ENCODE peak calls at places on chromosomes 5 and 9, in eight cellular contexts. M, I, R, X, Q, Z, V and F are unnamed samples. For H3K4me1, the result is how much of the 10 kb centered on the place peaks cover.

GRCh38 chr5:23507278-23507685 is at the start of gene PRDM9:
- DNase-seq in I (peak), V (peak), R (peak), X (no peak), Q (no peak), Z (no peak), M (peak), F (no peak)

GRCh38 chr5:41870621-41871048 is 410 bp upstream of the OXCT1 start:
- DNase-seq in I (no peak), X (no peak), M (no peak), Z (no peak), V (no peak), R (no peak), Q (no peak), F (no peak)

GRCh38 chr5:58887721-58888409 is 305.0 kb downstream of the RAB3C start:
- DNase-seq in M (no peak), X (peak), Q (peak), I (no peak), Z (peak), R (no peak), V (peak), F (no peak)

GRCh38 chr9:4009006-4009511 is 290.8 kb downstream of the GLIS3 start:
- DNase-seq in Q (no peak), V (no peak), X (peak), R (no peak), M (no peak), Z (no peak), I (no peak), F (no peak)

GRCh38 chr5:116864157-116864837 is 289.7 kb upstream of the SEMA6A start:
- DNase-seq in X (no peak), M (no peak), I (no peak), Q (no peak), V (no peak), R (no peak), Z (no peak), F (no peak)

GRCh38 chr5:102048940-102049339 is 247.1 kb downstream of the SLCO4C1 start:
- DNase-seq in R (no peak), Z (no peak), V (no peak), M (no peak), I (no peak), Q (no peak), X (no peak), F (no peak)

GRCh38 chr5:170571331-170571731 is 67.5 kb downstream of the KCNIP1 start:
- DNase-seq in X (peak), R (no peak), M (peak), V (no peak), Q (no peak), I (no peak), Z (no peak), F (no peak)

GRCh38 chr9:134358968-134359319 is 32.7 kb downstream of the RXRA start:
- DNase-seq in R (no peak), X (no peak), Q (no peak), M (no peak), I (no peak), V (no peak), Z (no peak), F (no peak)

GRCh38 chr9:122184551-122184950 is 24.8 kb downstream of the MORN5 start:
- DNase-seq in Z (no peak), M (no peak), I (no peak), R (no peak), V (no peak), X (no peak), Q (no peak), F (no peak)

GRCh38 chr9:110578896-110579752 is at the start of gene SVEP1:
- DNase-seq in X (peak), Q (peak), M (peak), I (no peak), R (no peak), Z (peak), V (peak), F (no peak)

GRCh38 chr9:132283863-132284262 is 70.9 kb downstream of the SETX start:
- DNase-seq in V (no peak), Z (no peak), M (no peak), R (no peak), X (peak), I (no peak), Q (no peak), F (no peak)

GRCh38 chr9:8783999-8784398 is 984.4 kb upstream of the DMAC1 start:
- DNase-seq in M (no peak), I (no peak), Q (no peak), X (no peak), Z (no peak), V (no peak), R (no peak), F (no peak)

GRCh38 chr5:78745985-78746384 is 97.4 kb upstream of the LHFPL2 start:
- DNase-seq in V (no peak), R (no peak), M (no peak), X (no peak), I (no peak), Z (no peak), Q (no peak), F (no peak)

GRCh38 chr9:126398403-126399058 is 71.9 kb downstream of the MVB12B start:
- DNase-seq in M (peak), Z (peak), V (peak), R (peak), Q (peak), I (peak), X (peak), F (no peak)

GRCh38 chr9:6215562-6215961 is at the start of gene IL33:
- DNase-seq in I (no peak), R (no peak), Q (no peak), X (no peak), M (no peak), V (peak), Z (no peak), F (no peak)

GRCh38 chr5:36740259-36740898 is 134.0 kb downstream of the SLC1A3 start:
- DNase-seq in Z (no peak), Q (no peak), R (no peak), X (peak), M (no peak), V (no peak), I (no peak), F (no peak)

GRCh38 chr9:130765135-130766030 is 69.7 kb upstream of the ABL1 start:
- DNase-seq in R (no peak), Z (no peak), I (no peak), X (peak), V (no peak), Q (no peak), M (no peak), F (no peak)

GRCh38 chr5:64594601-64595518 is 89.0 kb downstream of the RGS7BP start:
- DNase-seq in V (no peak), R (no peak), Z (peak), Q (no peak), I (no peak), X (no peak), M (peak), F (no peak)

GRCh38 chr5:112703866-112704820 is 33.5 kb upstream of the APC start:
- DNase-seq in R (no peak), Q (no peak), Z (no peak), M (no peak), X (peak), I (no peak), V (no peak), F (no peak)

GRCh38 chr5:79133121-79133656 is 21.6 kb downstream of the BHMT start:
- DNase-seq in M (peak), R (no peak), V (no peak), Q (no peak), Z (no peak), X (peak), I (no peak), F (no peak)

GRCh38 chr9:129052592-129052991 is 16.2 kb downstream of the MIGA2 start:
- DNase-seq in M (peak), R (peak), Z (no peak), I (peak), V (no peak), Q (no peak), X (no peak), F (no peak)

GRCh38 chr9:97696025-97696822 is 916 bp downstream of the XPA start:
- DNase-seq in M (no peak), V (no peak), X (peak), Z (no peak), I (no peak), Q (no peak), R (no peak), F (no peak)

GRCh38 chr9:120927125-120928014 is 774 bp upstream of the TRAF1 start:
- DNase-seq in Q (no peak), V (no peak), Z (no peak), R (no peak), I (no peak), M (no peak), X (no peak), F (no peak)

GRCh38 chr9:120923620-120924328 is 2.8 kb downstream of the TRAF1 start:
- DNase-seq in Z (no peak), V (no peak), Q (no peak), X (no peak), M (no peak), I (peak), R (no peak), F (no peak)

GRCh38 chr9:120924698-120925534 is 1.7 kb downstream of the TRAF1 start:
- DNase-seq in Z (no peak), Q (no peak), V (no peak), I (no peak), X (peak), R (no peak), M (no peak), F (no peak)

GRCh38 chr9:120926397-120926928 is at the start of gene TRAF1:
- DNase-seq in Q (no peak), X (peak), I (no peak), V (no peak), R (no peak), Z (no peak), M (peak), F (no peak)

DNA sequence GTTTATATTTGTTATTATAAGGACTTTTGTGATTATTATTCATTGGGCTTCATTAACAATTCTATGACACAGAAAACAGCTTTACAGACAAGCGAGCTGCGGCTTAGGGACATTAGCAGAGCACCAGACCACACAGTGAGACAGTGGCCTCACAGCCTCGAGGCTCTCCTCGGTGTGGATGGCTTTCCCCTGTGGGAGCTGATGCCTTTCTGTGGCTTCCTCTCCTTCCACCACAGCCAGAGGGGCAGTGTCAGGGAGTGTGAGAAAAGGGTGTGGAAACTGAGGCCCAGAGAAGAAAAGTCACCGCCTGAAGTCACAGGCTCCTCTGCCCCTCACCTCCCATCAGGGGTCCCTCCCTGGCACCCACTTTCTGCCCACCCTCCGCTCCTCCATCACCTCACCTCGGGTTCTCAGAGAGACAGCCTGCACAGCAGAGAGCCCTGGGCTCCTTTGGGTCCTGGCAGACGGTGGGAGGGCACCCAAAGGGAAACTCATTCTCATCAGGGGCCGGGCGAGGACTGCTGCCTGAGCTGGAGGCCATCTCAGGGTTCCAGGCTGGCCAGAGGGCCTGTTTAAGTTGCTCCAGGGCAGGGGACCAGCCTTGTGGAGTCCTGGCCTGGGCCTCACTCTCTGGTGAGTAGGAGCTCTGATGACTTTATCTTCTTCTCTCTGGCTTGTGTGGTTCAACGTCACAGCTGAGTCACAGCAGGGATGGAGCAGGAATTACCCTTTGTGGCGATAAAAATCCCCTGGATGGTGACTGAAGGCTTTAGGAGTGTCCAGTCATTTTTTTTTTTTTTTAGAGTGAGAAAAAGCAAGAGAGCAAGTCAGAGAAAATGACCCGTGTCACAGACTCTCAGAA is 830 bp downstream of the TRAF1 start:
- DNase-seq in R (no peak), V (no peak), Z (no peak), Q (no peak), I (no peak), M (peak), X (peak), F (no peak)
- H3K4me1 ChIP-seq in R (under half), V (under half), Z (under half), Q (half or more), I (under half), M (under half), X (under half), F (under half)

GRCh38 chr9:113793558-113793957 is 82.6 kb upstream of the ZNF618 start:
- DNase-seq in M (no peak), R (no peak), V (no peak), I (no peak), Z (no peak), X (no peak), Q (no peak), F (no peak)

GRCh38 chr9:113785334-113785733 is 90.8 kb upstream of the ZNF618 start:
- DNase-seq in X (no peak), Q (no peak), V (no peak), M (no peak), R (peak), I (no peak), Z (no peak), F (no peak)

GRCh38 chr9:113783475-113783874 is 92.6 kb upstream of the ZNF618 start:
- DNase-seq in Z (no peak), M (no peak), I (no peak), R (no peak), X (no peak), Q (no peak), V (no peak), F (no peak)

GRCh38 chr9:113787871-113788270 is 88.2 kb upstream of the ZNF618 start:
- DNase-seq in M (no peak), Z (no peak), V (no peak), Q (no peak), R (no peak), I (no peak), X (no peak), F (no peak)
- TF ChIP-seq CTCF in M (no peak), Z (no peak), V (no peak), Q (no peak), R (no peak), I (no peak), X (no peak), F (no peak)

DNA sequence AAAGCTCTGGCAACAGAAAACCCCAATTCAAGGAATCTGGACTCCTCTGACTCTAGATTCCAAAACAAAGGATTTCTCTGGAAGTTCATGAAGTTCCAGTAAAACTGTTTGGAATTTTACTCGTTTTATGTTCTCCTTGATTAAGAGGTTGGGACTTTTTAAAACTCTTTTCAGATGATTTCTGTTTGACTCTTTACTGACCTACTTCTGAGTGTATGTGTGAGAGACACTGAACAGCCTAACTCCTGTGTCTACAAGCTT is 64.8 kb downstream of the GNA14 start:
- DNase-seq in X (no peak), Z (no peak), R (no peak), I (no peak), V (no peak), M (no peak), Q (no peak), F (no peak)
- TF ChIP-seq POLR2A in X (no peak), Z (no peak), R (no peak), I (no peak), V (no peak), M (no peak), Q (no peak), F (no peak)

DNA sequence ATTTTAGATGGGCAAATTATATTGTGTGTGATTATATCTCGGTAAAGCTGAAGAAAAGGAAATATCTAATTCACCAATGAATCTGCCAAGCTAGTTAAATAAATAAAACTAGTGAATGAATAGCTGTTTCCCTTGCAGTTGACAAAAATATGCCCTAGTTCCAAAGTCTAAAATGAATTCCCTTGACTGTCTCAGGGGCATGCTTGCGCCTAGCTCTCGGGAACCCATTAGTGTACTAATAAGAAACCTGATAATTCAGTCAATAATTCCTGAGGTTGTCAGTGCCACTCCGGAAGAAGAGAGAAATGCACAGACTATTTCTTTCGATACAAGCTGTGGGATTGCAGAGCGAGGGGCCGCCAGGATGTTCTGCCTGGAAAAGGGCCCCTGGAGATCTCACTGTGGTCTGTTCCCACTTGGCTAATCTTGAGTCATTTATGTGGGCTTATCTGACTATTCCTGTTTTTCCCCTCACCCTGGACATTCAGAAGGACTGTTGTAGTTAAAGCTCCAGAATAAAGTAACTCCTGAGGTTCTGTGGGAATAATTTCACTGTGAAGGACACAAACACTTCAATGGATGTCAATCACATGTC is 56.4 kb upstream of the LARP1 start:
- DNase-seq in Z (no peak), Q (no peak), M (no peak), X (no peak), I (no peak), R (no peak), V (no peak), F (no peak)
- H3K4me1 ChIP-seq in Z (under half), Q (under half), M (under half), X (under half), I (under half), R (under half), V (under half), F (under half)

GRCh38 chr9:80948107-80948506 is 741.2 kb downstream of the TLE1 start:
- DNase-seq in I (no peak), V (no peak), M (no peak), R (no peak), Q (no peak), X (no peak), Z (no peak), F (no peak)
- TF ChIP-seq CTCF in I (no peak), V (no peak), M (no peak), R (no peak), Q (no peak), X (no peak), Z (no peak), F (no peak)

DNA sequence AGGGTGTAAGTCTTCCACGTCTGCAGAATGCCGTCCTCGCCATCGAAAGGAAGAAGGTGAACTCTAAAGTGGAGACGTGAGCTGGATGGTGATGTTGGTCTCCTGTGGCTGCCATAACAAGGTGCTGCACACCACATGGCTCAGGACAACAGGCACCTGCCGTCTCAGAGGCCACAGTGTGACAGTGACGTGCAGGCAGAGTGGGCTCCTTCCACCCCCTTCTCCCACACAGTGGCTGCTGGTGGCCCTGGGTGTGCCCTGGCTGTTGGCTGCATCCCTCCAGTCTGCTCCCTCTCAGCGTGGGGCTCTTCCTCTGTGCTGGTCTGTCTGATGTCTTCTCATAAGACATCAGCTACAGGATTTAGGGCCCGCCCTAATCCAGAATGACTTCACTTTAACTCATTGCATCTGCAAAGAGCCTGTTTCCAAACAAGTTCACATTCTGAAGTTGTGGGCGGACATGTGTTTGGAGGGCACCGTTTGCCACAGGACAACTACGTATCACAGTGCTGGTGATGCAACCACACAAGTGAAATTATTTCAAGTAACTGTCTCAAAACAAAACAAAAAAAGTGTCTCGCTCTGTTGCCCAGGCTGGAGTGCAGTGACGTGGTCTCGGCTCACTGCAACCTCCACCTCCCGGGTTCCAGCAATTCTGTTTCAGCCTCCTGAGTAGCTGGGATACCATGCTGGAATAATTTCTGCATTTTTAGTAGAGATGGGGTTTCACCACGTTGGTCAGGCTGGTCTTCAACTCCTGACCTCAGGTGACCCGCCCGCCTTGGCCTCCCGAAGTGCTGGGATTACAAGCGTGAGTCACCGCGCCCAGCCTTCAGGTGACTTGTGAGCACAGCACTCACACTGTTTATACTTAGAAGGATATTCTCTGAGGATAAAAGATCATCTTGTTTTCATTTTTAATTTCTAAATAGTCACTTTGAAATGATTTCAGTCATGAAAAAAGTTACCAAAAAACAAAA is 31.3 kb upstream of the CLPTM1L start:
- DNase-seq in Q (no peak), M (no peak), I (no peak), V (no peak), Z (no peak), X (no peak), R (no peak), F (no peak)
- TF ChIP-seq POLR2A in Q (no peak), M (no peak), I (no peak), V (no peak), Z (no peak), X (no peak), R (no peak), F (no peak)

GRCh38 chr9:71763752-71764332 is 4.5 kb downstream of the CEMIP2 start:
- DNase-seq in Z (no peak), V (no peak), X (no peak), Q (no peak), M (no peak), I (no peak), R (no peak), F (no peak)
- H3K4me1 ChIP-seq in Z (under half), V (under half), X (under half), Q (under half), M (half or more), I (half or more), R (under half), F (under half)

DNA sequence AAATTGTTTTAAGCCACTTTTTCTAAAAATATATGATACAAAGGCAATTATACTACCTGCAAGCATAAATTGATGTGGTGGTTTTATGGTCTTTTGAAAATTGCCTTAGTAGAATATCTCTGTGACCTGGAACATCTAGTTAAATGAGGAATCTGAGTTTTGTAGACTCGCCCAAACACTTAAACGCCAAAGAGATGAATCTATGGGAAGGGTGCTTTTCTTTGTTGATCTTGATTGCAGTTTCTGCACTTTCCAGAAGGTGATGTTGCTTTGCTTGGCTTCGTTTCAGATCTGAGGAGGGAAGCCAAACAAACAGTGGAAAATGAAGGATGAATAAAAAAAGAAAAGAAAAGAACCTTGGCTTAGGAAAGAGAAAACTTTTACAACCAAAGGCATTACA is 1021.3 kb downstream of the NR2F1-AS1 start:
- DNase-seq in R (no peak), I (no peak), M (peak), Q (no peak), V (no peak), X (peak), Z (no peak), F (no peak)
- TF ChIP-seq CTCF in R (no peak), I (no peak), M (peak), Q (no peak), V (no peak), X (no peak), Z (no peak), F (no peak)